ENCODE peak calls at places on chromosomes 2 and 18, in four cellular contexts. G is K562, W is IMR-90, U is GM12878. F is an unnamed sample.

GRCh38 chr2:165425556-165425955 is 43.9 kb upstream of the CSRNP3 start:
- DNase-seq in G (no peak), W (no peak), U (no peak), F (no peak)

GRCh38 chr2:8176837-8177236 is 505.0 kb upstream of the ID2 start:
- DNase-seq in W (no peak), U (no peak), G (no peak), F (no peak)

GRCh38 chr2:208182835-208183234 is 7.0 kb downstream of the C2orf80 start:
- DNase-seq in G (no peak), W (no peak), U (no peak), F (no peak)

GRCh38 chr2:98551316-98551715 is 57.0 kb downstream of the COA5 start:
- DNase-seq in G (no peak), U (no peak), W (no peak), F (no peak)

GRCh38 chr2:12980817-12981216 is 264.1 kb downstream of the TRIB2 start:
- DNase-seq in W (no peak), G (no peak), U (no peak), F (peak)

GRCh38 chr18:57813245-57813644 is 10.1 kb upstream of the ATP8B1 start:
- DNase-seq in G (no peak), W (peak), U (no peak), F (peak)

GRCh38 chr2:235390108-235390815 is 103.6 kb upstream of the AGAP1 start:
- DNase-seq in U (peak), W (peak), G (no peak), F (no peak)

GRCh38 chr2:187215576-187216240 is 232.3 kb downstream of the CALCRL start:
- DNase-seq in U (no peak), W (no peak), G (no peak), F (no peak)

GRCh38 chr2:191176801-191177438 is 26.1 kb upstream of the STAT4 start:
- DNase-seq in U (no peak), W (no peak), G (no peak), F (no peak)

GRCh38 chr18:61948842-61949438 is 56.1 kb upstream of the RNF152 start:
- DNase-seq in W (no peak), U (no peak), G (no peak), F (no peak)

GRCh38 chr2:189527812-189528591 is 52.6 kb downstream of the SLC40A1 start:
- DNase-seq in U (no peak), W (no peak), G (no peak), F (peak)

GRCh38 chr2:74399785-74400184 is 19.7 kb upstream of the DCTN1 start:
- DNase-seq in U (no peak), W (peak), G (peak), F (peak)

GRCh38 chr2:197705912-197706838 is 1.0 kb downstream of the MARS2 start:
- DNase-seq in G (no peak), U (no peak), W (peak), F (no peak)

GRCh38 chr18:29161429-29161828 is 984.5 kb upstream of the CDH2 start:
- DNase-seq in G (no peak), W (peak), U (no peak), F (peak)

GRCh38 chr2:213187833-213188532 is 36.6 kb upstream of the IKZF2 start:
- DNase-seq in U (no peak), W (peak), G (no peak), F (no peak)

GRCh38 chr18:69795785-69796184 is 151.9 kb downstream of the CD226 start:
- DNase-seq in U (no peak), G (no peak), W (peak), F (no peak)

GRCh38 chr2:144950874-144951560 is 431.1 kb upstream of the ZEB2 start:
- DNase-seq in U (no peak), W (peak), G (no peak), F (no peak)

GRCh38 chr2:207505728-207506127 is 24.0 kb upstream of the CREB1 start:
- DNase-seq in W (peak), G (no peak), U (no peak), F (peak)

GRCh38 chr2:16553222-16553621 is 112.4 kb downstream of the CYRIA start:
- DNase-seq in U (no peak), W (peak), G (peak), F (peak)

GRCh38 chr18:63302647-63303405 is 16.7 kb downstream of the BCL2 start:
- DNase-seq in U (no peak), W (no peak), G (no peak), F (no peak)

GRCh38 chr2:235195921-235196320 is 244.1 kb downstream of the SH3BP4 start:
- DNase-seq in W (no peak), G (no peak), U (no peak), F (no peak)

GRCh38 chr2:19351914-19352697 is 6.3 kb downstream of the OSR1 start:
- DNase-seq in U (no peak), G (no peak), W (no peak), F (no peak)

GRCh38 chr2:69186614-69187013 is 173.6 kb downstream of the ANTXR1 start:
- DNase-seq in G (no peak), U (no peak), W (no peak), F (no peak)

GRCh38 chr2:170282851-170283250 is 104.9 kb downstream of the MYO3B start:
- DNase-seq in G (no peak), U (no peak), W (no peak), F (no peak)

GRCh38 chr18:25876334-25876979 is 214.0 kb downstream of the SS18 start:
- DNase-seq in W (peak), G (no peak), U (no peak), F (peak)

GRCh38 chr2:177392373-177393246 is at the start of gene AGPS:
- DNase-seq in W (peak), U (peak), G (peak), F (peak)
- TF ChIP-seq FOS in W (no peak), U (no peak), G (no peak), F (no peak)

GRCh38 chr2:71799013-71799575 is 345.7 kb downstream of the DYSF start:
- DNase-seq in U (no peak), G (no peak), W (no peak), F (no peak)

GRCh38 chr2:71801969-71802368 is 345.7 kb downstream of the CYP26B1 start:
- DNase-seq in U (no peak), G (peak), W (peak), F (peak)

GRCh38 chr2:71798266-71799012 is 345.1 kb downstream of the DYSF start:
- DNase-seq in U (no peak), G (peak), W (peak), F (peak)

GRCh38 chr2:71802556-71802955 is 345.1 kb downstream of the CYP26B1 start:
- DNase-seq in W (no peak), G (no peak), U (no peak), F (no peak)

DNA sequence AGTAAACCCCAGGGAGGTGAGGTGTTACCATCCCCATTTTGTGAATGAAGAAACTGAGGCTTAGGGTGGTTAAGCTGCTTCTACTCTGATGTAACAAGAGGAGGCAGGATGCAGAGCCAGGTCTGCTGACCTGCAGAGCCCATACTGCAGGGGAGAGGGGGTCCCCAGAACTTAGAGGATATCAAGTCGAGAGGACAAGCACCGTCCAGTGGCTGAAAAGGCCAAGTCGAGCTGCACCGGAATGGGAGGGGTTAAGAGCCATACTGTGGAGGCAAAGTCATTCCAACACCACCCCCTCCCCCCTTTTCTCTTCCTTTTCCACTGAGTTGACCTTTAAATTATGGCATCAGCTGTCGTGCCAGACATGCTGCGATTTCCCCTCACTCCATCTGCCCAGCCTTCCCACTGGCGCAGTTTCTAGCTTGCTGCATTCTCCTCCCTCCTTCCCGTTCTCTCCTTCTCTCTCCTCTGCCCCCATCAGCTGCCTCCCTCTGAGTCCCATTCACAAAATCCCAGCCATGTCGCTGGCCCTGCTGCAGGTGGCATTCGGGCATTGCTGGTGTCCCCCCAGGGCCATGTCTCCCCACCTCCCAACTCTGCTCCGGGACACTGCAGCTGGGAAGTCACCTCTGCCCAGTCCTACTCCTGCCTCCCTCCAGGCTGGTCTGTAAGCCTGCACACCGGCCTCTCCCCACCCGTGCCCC is 346.9 kb downstream of the DYSF start:
- DNase-seq in G (no peak), U (no peak), W (no peak), F (peak)
- TF ChIP-seq FOS in G (no peak), U (no peak), W (no peak), F (no peak)

GRCh38 chr2:10385933-10386773 is 62.0 kb downstream of the ODC1 start:
- DNase-seq in U (no peak), W (peak), G (no peak), F (no peak)
- TF ChIP-seq FOS in U (no peak), W (peak), G (no peak), F (peak)

GRCh38 chr2:62705859-62706720 is 577 bp downstream of the EHBP1 start:
- DNase-seq in G (peak), W (peak), U (no peak), F (peak)
- TF ChIP-seq FOS in G (no peak), W (no peak), U (no peak), F (no peak)

GRCh38 chr2:24855022-24855622 is 61.9 kb downstream of the CENPO start:
- DNase-seq in U (no peak), G (no peak), W (no peak), F (no peak)
- TF ChIP-seq FOS in U (no peak), G (no peak), W (no peak), F (no peak)

DNA sequence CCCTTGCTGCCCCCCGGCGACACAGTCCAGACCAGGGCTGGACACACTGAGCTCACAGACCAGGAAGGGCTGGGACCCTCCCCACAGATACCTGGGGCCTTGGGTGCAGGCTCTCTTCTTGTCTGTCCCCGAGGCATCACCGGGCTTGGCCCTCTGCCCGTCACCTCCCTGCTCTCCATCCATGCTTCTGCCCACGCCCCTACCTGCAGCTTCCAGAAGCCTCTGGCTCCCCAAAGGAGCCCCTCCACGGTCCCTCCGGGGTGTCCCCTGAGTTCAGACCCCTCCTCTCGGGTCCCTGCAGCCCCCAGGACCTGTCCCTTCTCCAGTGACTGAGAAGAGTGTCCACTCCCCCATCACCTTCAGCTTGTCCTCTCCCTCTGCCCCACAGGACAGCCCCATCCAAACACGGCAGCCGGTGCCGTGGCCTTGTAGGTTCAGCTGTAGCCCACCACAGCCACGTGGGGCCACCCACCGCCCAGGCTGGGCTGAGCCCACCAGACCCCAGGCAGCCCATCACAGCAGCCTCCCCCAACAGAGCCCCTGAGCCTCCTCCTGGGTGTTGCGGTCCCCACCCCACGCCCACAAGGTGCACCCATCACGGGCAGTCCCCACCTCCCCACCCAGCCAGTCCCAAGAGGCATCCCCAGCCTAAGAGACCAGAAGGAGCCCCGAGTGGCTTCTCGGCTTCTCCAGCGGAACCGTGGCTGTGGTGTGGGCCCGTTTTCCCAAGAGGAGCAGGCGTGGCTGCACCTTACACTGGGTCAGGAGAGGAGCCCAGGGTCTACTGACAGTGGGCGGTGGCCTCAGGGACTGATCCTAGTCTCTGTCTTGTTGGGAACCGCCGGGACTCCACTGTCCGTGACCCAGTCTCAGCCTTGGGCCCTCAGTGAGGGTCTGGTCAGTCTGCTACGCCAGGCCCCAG is 53.1 kb downstream of the RAMP1 start:
- DNase-seq in W (no peak), G (no peak), U (no peak), F (no peak)
- TF ChIP-seq FOS in W (no peak), G (no peak), U (no peak), F (no peak)

DNA sequence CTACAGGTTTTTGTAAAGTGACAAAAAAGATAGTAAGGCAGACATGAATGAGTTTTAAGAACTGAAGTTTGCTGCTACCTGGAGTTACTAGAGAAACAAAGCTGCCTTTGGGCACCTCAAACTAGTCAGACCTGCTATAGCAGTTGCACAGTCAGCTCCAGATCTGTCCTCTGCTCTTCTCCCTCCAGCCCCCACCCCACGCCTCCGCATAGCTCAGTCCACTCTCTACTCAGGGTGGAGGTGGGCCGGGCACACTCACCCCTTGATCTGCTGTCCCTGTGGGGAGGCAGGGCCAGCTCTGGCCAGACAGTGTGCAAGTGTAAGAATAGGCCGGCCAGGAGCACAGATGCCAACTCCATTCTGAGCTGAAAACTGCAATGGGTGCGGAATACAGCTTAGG is 4.1 kb downstream of the SERTAD2 start:
- DNase-seq in W (no peak), G (no peak), U (no peak), F (no peak)
- TF ChIP-seq FOS in W (no peak), G (no peak), U (no peak), F (no peak)

DNA sequence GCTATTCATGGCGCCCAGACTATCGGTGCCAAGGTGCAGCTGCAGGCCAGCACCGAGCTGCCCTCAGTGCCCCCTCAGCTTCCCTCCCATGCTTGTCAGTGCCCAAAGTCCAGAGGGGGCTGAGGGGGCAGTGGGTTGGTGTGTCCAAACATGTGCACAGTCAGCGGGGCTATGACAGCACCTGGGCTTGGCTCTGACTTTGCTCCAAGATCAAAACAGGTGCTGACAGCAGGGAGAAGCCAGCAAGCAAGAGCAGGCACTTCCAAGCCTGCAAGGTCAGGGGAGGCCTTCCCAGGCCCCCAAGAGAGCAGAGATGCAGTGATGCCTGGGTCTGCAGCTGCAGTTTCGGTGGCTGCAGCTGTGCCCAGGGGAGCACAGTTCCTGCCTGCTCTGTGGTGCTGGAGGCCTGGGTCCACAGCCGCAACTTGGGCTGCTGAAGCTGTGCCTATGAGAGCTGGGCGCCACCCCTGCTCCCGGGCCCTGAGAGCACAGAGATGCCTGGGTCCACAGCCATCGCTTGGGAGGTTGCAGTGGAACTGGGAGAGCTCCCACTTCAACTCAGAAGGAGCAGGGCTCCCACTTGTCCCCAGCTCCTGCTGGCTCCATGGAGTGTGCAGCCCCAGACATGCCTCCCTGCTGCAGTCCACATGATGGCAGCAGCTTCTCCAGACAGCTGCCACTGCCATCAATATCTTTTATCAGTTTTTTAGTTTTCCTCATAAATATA is 775.3 kb upstream of the POU3F3 start:
- DNase-seq in U (no peak), G (no peak), W (no peak), F (no peak)
- TF ChIP-seq FOS in U (no peak), G (no peak), W (no peak), F (no peak)

DNA sequence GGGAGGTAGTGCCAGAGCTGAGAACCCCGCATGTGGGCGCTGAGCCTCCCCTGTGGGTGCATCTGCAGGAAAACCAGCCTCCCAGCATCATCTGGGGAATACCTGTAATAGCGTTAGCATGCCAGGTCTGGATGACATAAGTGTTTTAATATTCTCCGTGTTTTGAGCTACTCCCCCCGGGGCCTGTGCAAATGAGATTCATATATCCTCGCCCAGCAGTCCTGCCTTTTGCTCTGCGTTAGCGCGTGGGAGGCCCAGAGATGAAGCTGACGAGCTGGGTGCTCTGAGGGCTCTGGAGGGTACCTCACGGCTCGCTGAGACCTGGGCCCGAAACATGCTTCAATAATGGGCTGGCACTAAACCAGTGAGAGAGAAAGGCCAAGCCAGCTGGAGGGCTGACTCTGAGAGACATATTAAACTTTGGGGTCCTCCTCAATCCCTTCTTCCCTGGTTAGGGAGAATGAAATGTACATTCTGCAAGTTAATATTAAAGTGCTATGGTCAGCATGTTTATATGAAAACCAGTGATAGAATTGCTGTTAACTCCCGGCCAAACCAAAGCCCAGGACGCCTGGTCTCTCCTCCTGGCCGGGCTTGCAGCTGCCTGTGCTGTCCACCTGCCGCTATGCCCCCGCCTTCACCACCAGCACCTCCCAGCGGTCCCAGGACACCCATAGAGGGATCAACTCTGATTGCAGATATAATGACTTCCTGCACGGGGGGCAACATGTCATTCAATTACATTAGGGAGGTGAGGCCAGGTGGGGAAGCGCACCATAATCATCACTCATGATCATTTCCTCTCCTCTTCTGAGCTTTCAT is 77.0 kb downstream of the EDAR start:
- DNase-seq in U (no peak), G (no peak), W (no peak), F (no peak)
- TF ChIP-seq FOS in U (no peak), G (no peak), W (no peak), F (no peak)